ENCODE peak calls at places on chromosomes 4 and X, in nine cellular contexts. A is stimulated activated CD4-positive, alpha-beta T cell treated with anti-CD3 and anti-CD28 coated beads, Interleukin-1b, Interleukin-23, amount 100 ng/mL, for 24 hours; J is KBM-7; V is SK-N-SH; E is GM13977; C is nephron progenitor cell; K is activated T-cell treated with anti-CD3 and anti-CD28 coated beads, Interleukin-2, amount 50 U/mL, for 24 hours; S is A549; L is NCI-H2029. O is an unnamed sample.

GRCh38 chr4:126775485-126776106 is 857.2 kb upstream of the INTU start:
- DNase-seq in A (no peak), J (no peak), V (no peak), E (no peak), C (no peak), K (no peak), S (no peak), L (no peak), O (no peak)

GRCh38 chr4:79181190-79181589 is 144.7 kb downstream of the NAA11 start:
- DNase-seq in A (no peak), J (no peak), V (no peak), E (no peak), C (peak; percentile 2), K (no peak), S (no peak), L (no peak), O (no peak)

GRCh38 chr4:146638801-146639351 is at the start of gene POU4F2:
- DNase-seq in A (no peak), J (peak; percentile 16), V (peak; percentile 78), E (peak; percentile 51), C (peak; percentile 65), K (peak; percentile 45), S (no peak), L (no peak), O (no peak)

GRCh38 chr4:136301773-136302172 is 1230.5 kb downstream of the PCDH18 start:
- DNase-seq in A (no peak), J (no peak), V (no peak), E (no peak), C (no peak), K (no peak), S (no peak), L (no peak), O (no peak)

GRCh38 chrX:8639949-8640348 is 92.0 kb downstream of the ANOS1 start:
- DNase-seq in A (no peak), J (no peak), V (no peak), E (no peak), C (peak; percentile 10), K (no peak), S (no peak), L (no peak), O (no peak)

GRCh38 chrX:40402771-40403533 is 177.8 kb upstream of the ATP6AP2 start:
- DNase-seq in A (no peak), J (no peak), V (no peak), E (no peak), C (no peak), K (no peak), S (peak; percentile 77), L (no peak), O (no peak)

GRCh38 chrX:132483523-132483922 is 5.3 kb downstream of the MBNL3 start:
- DNase-seq in A (no peak), J (no peak), V (no peak), E (no peak), C (no peak), K (no peak), S (no peak), L (no peak), O (no peak)

GRCh38 chrX:83916525-83916924 is 55.6 kb downstream of the CYLC1 start:
- DNase-seq in A (no peak), J (peak; percentile 45), V (peak; percentile 22), E (peak; percentile 5), C (peak; percentile 21), K (no peak), S (peak; percentile 8), L (no peak), O (peak; percentile 0)

GRCh38 chr4:87377816-87378215 is 13.2 kb downstream of the HSD17B11 start:
- DNase-seq in A (no peak), J (no peak), V (no peak), E (no peak), C (no peak), K (no peak), S (no peak), L (no peak), O (no peak)